ENCODE peak calls at places on chromosome 15, in four cellular contexts. B, M, E and Z are unnamed samples.

GRCh38 chr15:32870240-32871033 is 152.6 kb downstream of the GREM1 start:
- DNase-seq in B (no peak), E (peak; percentile 99), M (no peak), Z (no peak)

GRCh38 chr15:58527573-58528196 is 95.9 kb downstream of the LIPC start:
- DNase-seq in B (no peak), M (no peak), E (no peak), Z (no peak)

GRCh38 chr15:88331291-88331690 is 74.8 kb upstream of the NTRK3 start:
- DNase-seq in B (peak; percentile 75), M (peak; percentile 6), E (peak; percentile 31), Z (peak; percentile 72)

GRCh38 chr15:86620636-86621349 is 541.1 kb downstream of the AGBL1 start:
- DNase-seq in B (peak; percentile 55), M (no peak), E (peak; percentile 38), Z (no peak)

GRCh38 chr15:26981492-26981891 is 10.5 kb downstream of the GABRG3 start:
- DNase-seq in M (no peak), B (no peak), E (no peak), Z (no peak)

GRCh38 chr15:93020976-93021772 is 67.8 kb downstream of the RGMA start:
- DNase-seq in B (no peak), E (no peak), M (no peak), Z (peak; percentile 64)

GRCh38 chr15:44603126-44603525 is 60.3 kb downstream of the SPG11 start:
- DNase-seq in M (no peak), B (no peak), E (no peak), Z (no peak)

GRCh38 chr15:41581110-41581509 is 22.1 kb downstream of the TYRO3 start:
- DNase-seq in E (no peak), B (peak; percentile 71), M (no peak), Z (peak; percentile 14)

GRCh38 chr15:80107204-80107603 is 45.6 kb upstream of the FAH start:
- DNase-seq in E (no peak), M (no peak), B (no peak), Z (no peak)

GRCh38 chr15:41971893-41972340 is 440 bp downstream of the EHD4 start:
- DNase-seq in E (no peak), M (peak; percentile 26), B (peak; percentile 67), Z (no peak)

GRCh38 chr15:29631076-29632070 is 190.9 kb downstream of the TJP1 start:
- DNase-seq in B (no peak), E (peak; percentile 16), M (no peak), Z (peak; percentile 89)

GRCh38 chr15:92184142-92184541 is 209.5 kb upstream of the ST8SIA2 start:
- DNase-seq in E (no peak), B (no peak), M (no peak), Z (no peak)

GRCh38 chr15:78242128-78242527 is 7.8 kb upstream of the ACSBG1 start:
- DNase-seq in M (peak; percentile 20), B (peak; percentile 68), E (no peak), Z (no peak)

GRCh38 chr15:31438601-31439265 is 112.1 kb downstream of the KLF13 start:
- DNase-seq in M (no peak), E (no peak), B (no peak), Z (no peak)

GRCh38 chr15:65896231-65896630 is 26.9 kb downstream of the RAB11A start:
- DNase-seq in M (peak; percentile 83), E (no peak), B (no peak), Z (no peak)

GRCh38 chr15:60370804-60371700 is 26.7 kb downstream of the ANXA2 start:
- DNase-seq in E (peak; percentile 100), B (peak; percentile 85), M (peak; percentile 99), Z (no peak)

GRCh38 chr15:87394676-87395075 is 861.9 kb downstream of the NTRK3 start:
- DNase-seq in B (no peak), E (no peak), M (no peak), Z (no peak)

GRCh38 chr15:41870689-41871081 is 23.2 kb downstream of the SPTBN5 start:
- DNase-seq in E (peak; percentile 80), B (no peak), M (no peak), Z (no peak)

GRCh38 chr15:49116108-49116507 is 39.3 kb downstream of the COPS2 start:
- DNase-seq in M (no peak), E (no peak), B (no peak), Z (no peak)

DNA sequence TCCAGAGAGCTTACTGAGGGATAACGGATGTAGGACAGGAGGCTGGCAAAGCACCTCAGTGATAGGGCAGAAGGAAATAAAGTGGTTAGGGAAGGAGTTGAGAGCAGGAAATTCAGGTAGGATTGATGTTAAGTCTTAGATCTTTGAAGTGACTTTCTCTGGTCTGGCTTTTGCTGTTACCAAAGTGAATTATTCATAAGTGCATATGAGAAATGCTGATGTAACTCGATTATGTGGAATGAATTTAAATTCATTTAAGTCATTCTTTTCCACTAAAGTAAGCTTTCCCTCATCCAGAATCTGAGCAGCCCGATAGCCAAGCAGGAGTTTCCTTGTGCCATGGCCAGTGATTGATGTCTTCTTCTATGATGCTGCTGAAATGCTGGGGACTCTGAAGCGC is 72.2 kb downstream of the IGF1R start:
- DNase-seq in M (no peak), E (peak; percentile 49), B (no peak), Z (no peak)
- H3K4me2 ChIP-seq in M (no peak overlapping the region), E (no peak overlapping the region), B (no peak overlapping the region), Z (no peak overlapping the region)

GRCh38 chr15:35937380-35937779 is 391.4 kb upstream of the DPH6 start:
- DNase-seq in B (no peak), M (no peak), E (no peak), Z (no peak)
- H3K36me3 ChIP-seq in B (no peaks in the 10 kb centered on the region), M (no peaks in the 10 kb centered on the region), E (no peaks in the 10 kb centered on the region), Z (no peaks in the 10 kb centered on the region)

DNA sequence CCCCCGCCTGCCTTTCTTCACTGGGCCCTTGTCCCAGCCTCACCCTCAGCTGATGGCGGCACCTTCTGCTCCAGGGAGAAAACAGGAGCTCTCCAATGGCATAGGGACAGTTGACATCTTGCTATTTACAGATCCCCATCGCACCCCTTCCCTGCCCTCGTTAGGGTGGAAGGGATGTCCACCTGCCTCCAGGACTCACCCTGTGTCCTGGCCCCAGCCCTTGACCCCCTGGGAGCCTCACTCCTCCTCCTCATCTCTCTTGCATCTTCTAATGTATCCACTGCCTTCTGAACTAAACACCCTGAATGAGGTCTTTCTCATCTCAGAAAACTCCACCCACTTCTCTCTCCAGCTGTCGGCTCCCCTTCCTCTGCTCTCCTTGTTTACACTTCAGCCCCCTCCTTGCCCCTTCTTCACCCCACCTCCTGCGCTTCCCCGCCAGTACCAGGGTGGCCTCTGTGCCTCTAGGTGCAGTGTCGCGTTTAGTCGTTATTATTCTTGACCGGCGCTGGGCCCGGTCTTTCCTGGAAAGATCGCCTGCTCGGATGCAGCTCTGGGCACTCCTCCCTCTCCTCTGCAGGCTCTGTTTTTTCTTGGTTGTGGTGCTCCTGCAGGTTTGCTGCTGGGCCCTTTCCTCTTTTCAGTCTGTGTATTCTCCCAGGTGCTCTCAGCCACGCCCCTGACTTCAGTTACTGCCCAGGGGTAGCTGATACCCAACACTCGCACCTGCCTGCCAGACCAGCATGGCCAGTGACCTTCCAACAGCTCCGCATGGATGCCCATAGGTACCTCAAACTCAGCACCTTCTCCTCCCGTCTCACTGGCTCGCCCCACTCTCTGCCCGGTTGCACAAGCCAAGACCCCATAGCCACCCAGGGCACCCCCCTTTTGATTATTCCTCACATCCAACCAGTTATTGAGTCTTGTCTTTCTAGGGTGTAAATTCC is 42.9 kb downstream of the PML start:
- DNase-seq in B (no peak), M (no peak), E (no peak), Z (no peak)
- TF ChIP-seq CTCF in B (no peak), M (no peak), E (no peak), Z (no peak)

GRCh38 chr15:51752918-51753317 is 1.5 kb downstream of the TMOD2 start:
- DNase-seq in B (no peak), E (no peak), M (no peak), Z (no peak)
- H3K4me2 ChIP-seq in B (peak overlapping the region; percentile 93), E (no peak overlapping the region), M (no peak overlapping the region), Z (no peak overlapping the region)

GRCh38 chr15:77033417-77033728 is 37.5 kb downstream of the TSPAN3 start:
- DNase-seq in B (no peak), M (no peak), E (no peak), Z (no peak)
- H3K36me3 ChIP-seq in B (no peaks in the 10 kb centered on the region), M (peaks cover 2% of the 10 kb centered on the region), E (peaks cover 10% of the 10 kb centered on the region), Z (no peaks in the 10 kb centered on the region)

GRCh38 chr15:38010390-38010789 is 76.0 kb downstream of the TMCO5A start:
- DNase-seq in B (no peak), E (peak; percentile 27), M (no peak), Z (no peak)
- TF ChIP-seq CTCF in B (no peak), E (peak; percentile 6), M (no peak), Z (no peak)

DNA sequence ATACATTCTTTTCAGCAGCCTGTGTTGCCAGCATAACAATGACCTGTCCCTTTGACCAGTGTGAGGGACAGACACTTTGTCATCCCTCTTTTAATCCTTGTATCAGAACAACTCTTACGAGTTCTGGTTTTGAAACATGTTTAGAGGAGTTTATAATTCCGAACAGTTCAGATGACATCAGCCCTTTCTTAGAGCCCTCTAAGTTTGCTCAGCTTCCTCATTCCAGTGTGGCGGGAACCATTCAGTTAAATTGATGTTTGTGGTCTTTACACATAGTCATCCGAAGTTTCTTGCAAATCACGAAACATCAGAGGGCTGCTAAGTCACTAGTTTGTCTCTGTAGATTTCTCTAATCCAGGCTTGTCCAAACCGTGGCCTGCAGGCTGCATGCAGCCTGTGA is 102.5 kb downstream of the AKAP13 start:
- DNase-seq in E (peak; percentile 94), M (no peak), B (peak; percentile 29), Z (no peak)
- H3K4me2 ChIP-seq in E (peak overlapping the region; percentile 64), M (no peak overlapping the region), B (peak overlapping the region; percentile 63), Z (no peak overlapping the region)

GRCh38 chr15:40192942-40193341 is 32.1 kb downstream of the BUB1B start:
- DNase-seq in M (peak; percentile 6), E (peak; percentile 76), B (no peak), Z (no peak)

GRCh38 chr15:40198364-40199085 is 37.7 kb downstream of the BUB1B start:
- DNase-seq in B (no peak), E (no peak), M (no peak), Z (no peak)

DNA sequence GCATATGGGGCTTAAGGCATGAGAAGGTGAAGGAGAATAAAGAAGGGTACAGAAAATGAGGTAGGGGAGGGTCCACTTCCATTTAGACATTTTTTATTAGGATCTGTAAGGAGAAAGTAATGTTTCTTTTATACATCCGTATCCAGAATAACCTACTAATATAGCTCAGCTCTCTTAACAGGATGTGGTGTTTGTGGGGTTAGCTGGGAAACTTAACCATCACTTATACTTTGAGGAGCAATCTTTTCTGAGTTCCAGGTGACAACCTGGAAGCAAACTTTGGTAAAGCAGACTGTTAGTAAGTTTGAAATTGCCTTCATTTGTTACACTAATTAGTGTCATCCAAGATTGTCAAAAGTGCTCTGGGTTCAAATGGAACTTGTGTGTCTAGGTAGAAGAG is 36.6 kb downstream of the BUB1B start:
- DNase-seq in E (no peak), M (no peak), B (no peak), Z (no peak)
- H3K36me3 ChIP-seq in E (peaks cover 2% of the 10 kb centered on the region), M (peaks cover 2% of the 10 kb centered on the region), B (no peaks in the 10 kb centered on the region), Z (peaks cover 29% of the 10 kb centered on the region)

GRCh38 chr15:22838292-22839042 is at the start of gene NIPA2:
- DNase-seq in B (peak; percentile 99), M (peak; percentile 99), E (peak; percentile 96), Z (peak; percentile 99)
- TF ChIP-seq CTCF in B (no peak), M (no peak), E (no peak), Z (no peak)